ENCODE peak calls at places on chromosomes 7 and 10, in seven cellular contexts. One of them, this sample, is unnamed.

GRCh38 chr10:118238573-118239240 is 103.4 kb downstream of the FAM204A start:
- DNase-seq in activated T-cell treated with anti-CD3 and anti-CD28 coated beads for 24 hours: no peak
- DNase-seq in H9: no peak
- DNase-seq in caudate nucleus: no peak
- DNase-seq in fibroblast of lung: no peak
- DNase-seq in mucosa of descending colon: no peak
- DNase-seq in T-helper 2 cell: no peak
- DNase-seq in this sample: no peak

GRCh38 chr7:15397159-15397550 is 164.7 kb downstream of the AGMO start:
- DNase-seq in mucosa of descending colon: no peak
- DNase-seq in T-helper 2 cell: no peak
- DNase-seq in activated T-cell treated with anti-CD3 and anti-CD28 coated beads for 24 hours: no peak
- DNase-seq in fibroblast of lung: no peak
- DNase-seq in caudate nucleus: no peak
- DNase-seq in H9: no peak
- DNase-seq in this sample: no peak

GRCh38 chr10:72297281-72297967 is 23.7 kb downstream of the DDIT4 start:
- DNase-seq in T-helper 2 cell: peak
- DNase-seq in caudate nucleus: no peak
- DNase-seq in H9: no peak
- DNase-seq in fibroblast of lung: peak
- DNase-seq in activated T-cell treated with anti-CD3 and anti-CD28 coated beads for 24 hours: peak
- DNase-seq in mucosa of descending colon: peak
- DNase-seq in this sample: peak

GRCh38 chr7:135914346-135914745 is 62.8 kb downstream of the MTPN start:
- DNase-seq in caudate nucleus: no peak
- DNase-seq in T-helper 2 cell: no peak
- DNase-seq in H9: no peak
- DNase-seq in activated T-cell treated with anti-CD3 and anti-CD28 coated beads for 24 hours: no peak
- DNase-seq in mucosa of descending colon: no peak
- DNase-seq in fibroblast of lung: no peak
- DNase-seq in this sample: no peak

GRCh38 chr7:128271471-128272454 is 30.7 kb downstream of the LEP start:
- DNase-seq in H9: no peak
- DNase-seq in fibroblast of lung: no peak
- DNase-seq in caudate nucleus: no peak
- DNase-seq in T-helper 2 cell: no peak
- DNase-seq in mucosa of descending colon: no peak
- DNase-seq in activated T-cell treated with anti-CD3 and anti-CD28 coated beads for 24 hours: no peak
- DNase-seq in this sample: no peak

GRCh38 chr7:41965951-41966505 is 263.1 kb upstream of the INHBA start:
- DNase-seq in mucosa of descending colon: no peak
- DNase-seq in T-helper 2 cell: no peak
- DNase-seq in H9: no peak
- DNase-seq in fibroblast of lung: no peak
- DNase-seq in activated T-cell treated with anti-CD3 and anti-CD28 coated beads for 24 hours: no peak
- DNase-seq in caudate nucleus: no peak
- DNase-seq in this sample: no peak

GRCh38 chr7:50531401-50531906 is 33.8 kb downstream of the DDC start:
- DNase-seq in activated T-cell treated with anti-CD3 and anti-CD28 coated beads for 24 hours: peak
- DNase-seq in mucosa of descending colon: no peak
- DNase-seq in fibroblast of lung: no peak
- DNase-seq in H9: no peak
- DNase-seq in T-helper 2 cell: peak
- DNase-seq in caudate nucleus: peak
- DNase-seq in this sample: peak

GRCh38 chr10:132200344-132201110 is 13.8 kb downstream of the DPYSL4 start:
- DNase-seq in mucosa of descending colon: no peak
- DNase-seq in caudate nucleus: no peak
- DNase-seq in fibroblast of lung: no peak
- DNase-seq in T-helper 2 cell: no peak
- DNase-seq in activated T-cell treated with anti-CD3 and anti-CD28 coated beads for 24 hours: no peak
- DNase-seq in H9: no peak
- DNase-seq in this sample: no peak

GRCh38 chr7:105130048-105130447 is 116.0 kb downstream of the KMT2E start:
- DNase-seq in T-helper 2 cell: no peak
- DNase-seq in activated T-cell treated with anti-CD3 and anti-CD28 coated beads for 24 hours: no peak
- DNase-seq in H9: no peak
- DNase-seq in fibroblast of lung: no peak
- DNase-seq in caudate nucleus: no peak
- DNase-seq in mucosa of descending colon: no peak
- DNase-seq in this sample: no peak

GRCh38 chr7:44434201-44434600 is 56.3 kb downstream of the NUDCD3 start:
- DNase-seq in fibroblast of lung: no peak
- DNase-seq in mucosa of descending colon: no peak
- DNase-seq in T-helper 2 cell: no peak
- DNase-seq in activated T-cell treated with anti-CD3 and anti-CD28 coated beads for 24 hours: no peak
- DNase-seq in H9: no peak
- DNase-seq in caudate nucleus: no peak
- DNase-seq in this sample: no peak

GRCh38 chr10:58400609-58401008 is 15.4 kb downstream of the TFAM start:
- DNase-seq in T-helper 2 cell: no peak
- DNase-seq in mucosa of descending colon: no peak
- DNase-seq in caudate nucleus: no peak
- DNase-seq in H9: no peak
- DNase-seq in fibroblast of lung: peak
- DNase-seq in activated T-cell treated with anti-CD3 and anti-CD28 coated beads for 24 hours: no peak
- DNase-seq in this sample: no peak

GRCh38 chr10:127195571-127196226 is 692 bp downstream of the INSYN2A start:
- DNase-seq in H9: peak
- DNase-seq in mucosa of descending colon: no peak
- DNase-seq in caudate nucleus: no peak
- DNase-seq in activated T-cell treated with anti-CD3 and anti-CD28 coated beads for 24 hours: no peak
- DNase-seq in fibroblast of lung: peak
- DNase-seq in T-helper 2 cell: no peak
- DNase-seq in this sample: no peak

GRCh38 chr10:63719174-63719856 is 198.1 kb downstream of the REEP3 start:
- DNase-seq in caudate nucleus: no peak
- DNase-seq in T-helper 2 cell: no peak
- DNase-seq in H9: no peak
- DNase-seq in fibroblast of lung: no peak
- DNase-seq in mucosa of descending colon: no peak
- DNase-seq in activated T-cell treated with anti-CD3 and anti-CD28 coated beads for 24 hours: no peak
- DNase-seq in this sample: no peak

GRCh38 chr10:14822879-14823755 is 14.7 kb downstream of the CDNF start:
- DNase-seq in fibroblast of lung: peak
- DNase-seq in H9: no peak
- DNase-seq in activated T-cell treated with anti-CD3 and anti-CD28 coated beads for 24 hours: peak
- DNase-seq in T-helper 2 cell: peak
- DNase-seq in mucosa of descending colon: peak
- DNase-seq in caudate nucleus: no peak
- DNase-seq in this sample: peak

GRCh38 chr7:102993532-102994029 is 80.8 kb downstream of the LRRC17 start:
- DNase-seq in T-helper 2 cell: no peak
- DNase-seq in H9: no peak
- DNase-seq in mucosa of descending colon: peak
- DNase-seq in caudate nucleus: no peak
- DNase-seq in fibroblast of lung: peak
- DNase-seq in activated T-cell treated with anti-CD3 and anti-CD28 coated beads for 24 hours: no peak
- DNase-seq in this sample: no peak

GRCh38 chr7:54831644-54832095 is 72.7 kb upstream of the SEC61G start:
- DNase-seq in caudate nucleus: no peak
- DNase-seq in activated T-cell treated with anti-CD3 and anti-CD28 coated beads for 24 hours: no peak
- DNase-seq in mucosa of descending colon: no peak
- DNase-seq in fibroblast of lung: no peak
- DNase-seq in T-helper 2 cell: no peak
- DNase-seq in H9: no peak
- DNase-seq in this sample: no peak

GRCh38 chr10:47438857-47439474 is 44.9 kb downstream of the ANXA8 start:
- DNase-seq in activated T-cell treated with anti-CD3 and anti-CD28 coated beads for 24 hours: no peak
- DNase-seq in T-helper 2 cell: no peak
- DNase-seq in fibroblast of lung: peak
- DNase-seq in H9: peak
- DNase-seq in mucosa of descending colon: peak
- DNase-seq in caudate nucleus: no peak
- DNase-seq in this sample: no peak

GRCh38 chr7:75579899-75580298 is 87.8 kb downstream of the SPDYE5 start:
- DNase-seq in fibroblast of lung: no peak
- DNase-seq in activated T-cell treated with anti-CD3 and anti-CD28 coated beads for 24 hours: no peak
- DNase-seq in mucosa of descending colon: no peak
- DNase-seq in caudate nucleus: no peak
- DNase-seq in T-helper 2 cell: no peak
- DNase-seq in H9: no peak
- DNase-seq in this sample: no peak

GRCh38 chr10:73649876-73650536 is 5.8 kb downstream of the SYNPO2L start:
- DNase-seq in mucosa of descending colon: no peak
- DNase-seq in H9: no peak
- DNase-seq in T-helper 2 cell: no peak
- DNase-seq in fibroblast of lung: no peak
- DNase-seq in activated T-cell treated with anti-CD3 and anti-CD28 coated beads for 24 hours: no peak
- DNase-seq in caudate nucleus: no peak
- DNase-seq in this sample: no peak

GRCh38 chr10:66784796-66785195 is 141.0 kb upstream of the LRRTM3 start:
- DNase-seq in fibroblast of lung: no peak
- DNase-seq in activated T-cell treated with anti-CD3 and anti-CD28 coated beads for 24 hours: no peak
- DNase-seq in mucosa of descending colon: no peak
- DNase-seq in H9: no peak
- DNase-seq in caudate nucleus: no peak
- DNase-seq in T-helper 2 cell: no peak
- DNase-seq in this sample: no peak

GRCh38 chr10:113983552-113983951 is 60.1 kb upstream of the ADRB1 start:
- DNase-seq in T-helper 2 cell: no peak
- DNase-seq in mucosa of descending colon: no peak
- DNase-seq in fibroblast of lung: no peak
- DNase-seq in caudate nucleus: no peak
- DNase-seq in H9: no peak
- DNase-seq in activated T-cell treated with anti-CD3 and anti-CD28 coated beads for 24 hours: no peak
- DNase-seq in this sample: no peak

GRCh38 chr7:14999331-14999730 is 96.8 kb upstream of the DGKB start:
- DNase-seq in fibroblast of lung: no peak
- DNase-seq in T-helper 2 cell: no peak
- DNase-seq in activated T-cell treated with anti-CD3 and anti-CD28 coated beads for 24 hours: no peak
- DNase-seq in mucosa of descending colon: no peak
- DNase-seq in caudate nucleus: no peak
- DNase-seq in H9: no peak
- DNase-seq in this sample: no peak

GRCh38 chr10:95798307-95798850 is 42.4 kb downstream of the ENTPD1 start:
- DNase-seq in activated T-cell treated with anti-CD3 and anti-CD28 coated beads for 24 hours: no peak
- DNase-seq in mucosa of descending colon: no peak
- DNase-seq in T-helper 2 cell: no peak
- DNase-seq in H9: no peak
- DNase-seq in caudate nucleus: no peak
- DNase-seq in fibroblast of lung: no peak
- DNase-seq in this sample: no peak

GRCh38 chr10:8379906-8380832 is 325.7 kb downstream of the GATA3 start:
- DNase-seq in caudate nucleus: no peak
- DNase-seq in mucosa of descending colon: no peak
- DNase-seq in H9: no peak
- DNase-seq in fibroblast of lung: no peak
- DNase-seq in activated T-cell treated with anti-CD3 and anti-CD28 coated beads for 24 hours: no peak
- DNase-seq in T-helper 2 cell: no peak
- DNase-seq in this sample: no peak

GRCh38 chr7:17374157-17374556 is 75.7 kb downstream of the AHR start:
- DNase-seq in H9: no peak
- DNase-seq in caudate nucleus: no peak
- DNase-seq in T-helper 2 cell: no peak
- DNase-seq in activated T-cell treated with anti-CD3 and anti-CD28 coated beads for 24 hours: no peak
- DNase-seq in fibroblast of lung: no peak
- DNase-seq in mucosa of descending colon: no peak
- DNase-seq in this sample: no peak

GRCh38 chr7:22853674-22854157 is 31.1 kb upstream of the TOMM7 start:
- DNase-seq in fibroblast of lung: no peak
- DNase-seq in caudate nucleus: no peak
- DNase-seq in mucosa of descending colon: peak
- DNase-seq in T-helper 2 cell: no peak
- DNase-seq in H9: peak
- DNase-seq in activated T-cell treated with anti-CD3 and anti-CD28 coated beads for 24 hours: no peak
- DNase-seq in this sample: peak

GRCh38 chr10:104735469-104735868 is 94.4 kb downstream of the SORCS3 start:
- DNase-seq in T-helper 2 cell: no peak
- DNase-seq in fibroblast of lung: no peak
- DNase-seq in mucosa of descending colon: no peak
- DNase-seq in H9: peak
- DNase-seq in activated T-cell treated with anti-CD3 and anti-CD28 coated beads for 24 hours: no peak
- DNase-seq in caudate nucleus: no peak
- DNase-seq in this sample: no peak

GRCh38 chr10:68208424-68209042 is 23.4 kb downstream of the ATOH7 start:
- DNase-seq in T-helper 2 cell: no peak
- DNase-seq in caudate nucleus: no peak
- DNase-seq in activated T-cell treated with anti-CD3 and anti-CD28 coated beads for 24 hours: no peak
- DNase-seq in H9: peak
- DNase-seq in mucosa of descending colon: peak
- DNase-seq in fibroblast of lung: peak
- DNase-seq in this sample: no peak

GRCh38 chr7:34042406-34042805 is 137.1 kb downstream of the BMPER start:
- DNase-seq in activated T-cell treated with anti-CD3 and anti-CD28 coated beads for 24 hours: no peak
- DNase-seq in H9: no peak
- DNase-seq in fibroblast of lung: no peak
- DNase-seq in mucosa of descending colon: no peak
- DNase-seq in T-helper 2 cell: no peak
- DNase-seq in caudate nucleus: no peak
- DNase-seq in this sample: no peak

GRCh38 chr7:47503283-47503682 is 78.6 kb downstream of the TNS3 start:
- DNase-seq in activated T-cell treated with anti-CD3 and anti-CD28 coated beads for 24 hours: no peak
- DNase-seq in caudate nucleus: no peak
- DNase-seq in fibroblast of lung: peak
- DNase-seq in T-helper 2 cell: no peak
- DNase-seq in mucosa of descending colon: no peak
- DNase-seq in H9: no peak
- DNase-seq in this sample: no peak

GRCh38 chr10:95291634-95292039 is 834 bp upstream of the PDLIM1 start:
- DNase-seq in T-helper 2 cell: no peak
- DNase-seq in mucosa of descending colon: no peak
- DNase-seq in caudate nucleus: no peak
- DNase-seq in activated T-cell treated with anti-CD3 and anti-CD28 coated beads for 24 hours: no peak
- DNase-seq in H9: no peak
- DNase-seq in fibroblast of lung: no peak
- DNase-seq in this sample: no peak

GRCh38 chr7:41224063-41224763 is 478.7 kb downstream of the INHBA start:
- DNase-seq in T-helper 2 cell: no peak
- DNase-seq in caudate nucleus: no peak
- DNase-seq in fibroblast of lung: peak
- DNase-seq in H9: no peak
- DNase-seq in activated T-cell treated with anti-CD3 and anti-CD28 coated beads for 24 hours: no peak
- DNase-seq in mucosa of descending colon: no peak
- DNase-seq in this sample: no peak

GRCh38 chr7:138752568-138753518 is 45.0 kb upstream of the TMEM213 start:
- DNase-seq in T-helper 2 cell: peak
- DNase-seq in caudate nucleus: no peak
- DNase-seq in H9: no peak
- DNase-seq in mucosa of descending colon: peak
- DNase-seq in fibroblast of lung: no peak
- DNase-seq in activated T-cell treated with anti-CD3 and anti-CD28 coated beads for 24 hours: peak
- DNase-seq in this sample: peak

GRCh38 chr10:29858352-29859267 is 200.8 kb downstream of the JCAD start:
- DNase-seq in mucosa of descending colon: peak
- DNase-seq in caudate nucleus: no peak
- DNase-seq in fibroblast of lung: peak
- DNase-seq in activated T-cell treated with anti-CD3 and anti-CD28 coated beads for 24 hours: no peak
- DNase-seq in H9: peak
- DNase-seq in T-helper 2 cell: no peak
- DNase-seq in this sample: no peak

GRCh38 chr7:46993396-46993795 is 588.5 kb downstream of the TNS3 start:
- DNase-seq in fibroblast of lung: peak
- DNase-seq in caudate nucleus: no peak
- DNase-seq in H9: no peak
- DNase-seq in T-helper 2 cell: no peak
- DNase-seq in mucosa of descending colon: no peak
- DNase-seq in activated T-cell treated with anti-CD3 and anti-CD28 coated beads for 24 hours: no peak
- DNase-seq in this sample: no peak

GRCh38 chr7:30928254-30928872 is 16.7 kb downstream of the AQP1 start:
- DNase-seq in mucosa of descending colon: peak
- DNase-seq in activated T-cell treated with anti-CD3 and anti-CD28 coated beads for 24 hours: no peak
- DNase-seq in H9: no peak
- DNase-seq in fibroblast of lung: no peak
- DNase-seq in T-helper 2 cell: no peak
- DNase-seq in caudate nucleus: no peak
- DNase-seq in this sample: no peak

This sample was measured in stimulated activated naive CD4-positive, alpha-beta T cell treated with Interleukin-2 at 50 U/mL for 16 hours.